ENCODE peak calls at places on chromosome X, in ten cellular contexts. F, J, L, Q, I, N, E, R, P and Z are unnamed samples. For H3K27me3 and H3K36me3, the result is how much of the 10 kb centered on the place peaks cover.

GRCh38 chrX:88604433-88605221 is 142.4 kb upstream of the CPXCR1 start:
- DNase-seq in F (no peak), J (no peak), L (no peak), Q (peak), I (no peak), N (no peak), E (peak), R (no peak), P (no peak), Z (no peak)

GRCh38 chrX:69032601-69033000 is 132.7 kb downstream of the PJA1 start:
- DNase-seq in F (no peak), J (no peak), L (no peak), Q (peak), I (no peak), N (no peak), E (no peak), R (no peak), P (no peak), Z (no peak)

GRCh38 chrX:12673487-12673886 is 117.7 kb upstream of the PRPS2 start:
- DNase-seq in F (no peak), J (no peak), L (no peak), Q (no peak), I (no peak), N (no peak), E (peak), R (no peak), P (no peak), Z (no peak)

GRCh38 chrX:68049466-68049865 is 383.8 kb downstream of the OPHN1 start:
- DNase-seq in F (no peak), J (no peak), L (no peak), Q (no peak), I (no peak), N (no peak), E (no peak), R (no peak), P (no peak), Z (no peak)

GRCh38 chrX:3345281-3346081 is 971 bp downstream of the MXRA5 start:
- DNase-seq in F (no peak), J (peak), L (no peak), Q (peak), I (peak), N (peak), E (peak), R (peak), P (peak), Z (peak)

GRCh38 chrX:87327267-87327666 is 190.3 kb upstream of the KLHL4 start:
- DNase-seq in F (no peak), J (no peak), L (no peak), Q (no peak), I (no peak), N (no peak), E (no peak), R (no peak), P (no peak), Z (no peak)

GRCh38 chrX:29535212-29536162 is 679.9 kb upstream of the MAGEB2 start:
- DNase-seq in F (no peak), J (no peak), L (no peak), Q (no peak), I (no peak), N (no peak), E (peak), R (no peak), P (no peak), Z (no peak)

GRCh38 chrX:110022555-110023448 is 19.9 kb downstream of the TMEM164 start:
- DNase-seq in F (no peak), J (no peak), L (no peak), Q (no peak), I (no peak), N (no peak), E (no peak), R (no peak), P (no peak), Z (no peak)

GRCh38 chrX:14630724-14631123 is 101.4 kb downstream of the GLRA2 start:
- DNase-seq in F (no peak), J (no peak), L (peak), Q (no peak), I (no peak), N (peak), E (no peak), R (no peak), P (no peak), Z (no peak)

GRCh38 chrX:119935215-119935893 is 8.2 kb downstream of the NKAP start:
- DNase-seq in F (no peak), J (no peak), L (no peak), Q (no peak), I (no peak), N (no peak), E (no peak), R (no peak), P (no peak), Z (no peak)

GRCh38 chrX:149497626-149498025 is 7.5 kb downstream of the IDS start:
- DNase-seq in F (no peak), J (no peak), L (no peak), Q (no peak), I (no peak), N (no peak), E (no peak), R (no peak), P (no peak), Z (peak)

GRCh38 chrX:48957477-48957826 is at the start of gene OTUD5:
- DNase-seq in F (peak), J (peak), L (peak), Q (peak), I (peak), N (peak), E (no peak), R (peak), P (peak), Z (peak)

GRCh38 chrX:98141466-98141865 is 1257.8 kb downstream of the RPA4 start:
- DNase-seq in F (no peak), J (no peak), L (no peak), Q (no peak), I (no peak), N (peak), E (no peak), R (no peak), P (no peak), Z (no peak)

GRCh38 chrX:43666301-43666912 is 10.3 kb downstream of the MAOA start:
- DNase-seq in F (no peak), J (no peak), L (no peak), Q (no peak), I (no peak), N (no peak), E (no peak), R (no peak), P (no peak), Z (no peak)

GRCh38 chrX:93319604-93320003 is 353.8 kb downstream of the NAP1L3 start:
- DNase-seq in F (no peak), J (no peak), L (no peak), Q (no peak), I (no peak), N (peak), E (no peak), R (peak), P (no peak), Z (no peak)

GRCh38 chrX:151151668-151152267 is 24.6 kb upstream of the GPR50 start:
- DNase-seq in F (no peak), J (no peak), L (peak), Q (peak), I (no peak), N (peak), E (peak), R (peak), P (no peak), Z (no peak)

GRCh38 chrX:71577682-71578081 is 555 bp upstream of the GCNA start:
- DNase-seq in F (no peak), J (no peak), L (peak), Q (no peak), I (no peak), N (no peak), E (peak), R (no peak), P (no peak), Z (no peak)

GRCh38 chrX:112043997-112044396 is 38.6 kb downstream of the TRPC5 start:
- DNase-seq in F (no peak), J (no peak), L (peak), Q (peak), I (no peak), N (peak), E (peak), R (no peak), P (no peak), Z (no peak)

GRCh38 chrX:13721371-13721770 is 13.0 kb downstream of the TRAPPC2 start:
- DNase-seq in F (no peak), J (no peak), L (no peak), Q (no peak), I (no peak), N (no peak), E (no peak), R (no peak), P (no peak), Z (no peak)

GRCh38 chrX:6856471-6856870 is 291.0 kb upstream of the STS start:
- DNase-seq in F (no peak), J (no peak), L (peak), Q (no peak), I (no peak), N (no peak), E (no peak), R (no peak), P (no peak), Z (no peak)

GRCh38 chrX:2360731-2361130 is 140.0 kb downstream of the DHRSX start:
- DNase-seq in F (no peak), J (no peak), L (no peak), Q (no peak), I (no peak), N (peak), E (peak), R (no peak), P (no peak), Z (no peak)

GRCh38 chrX:12910851-12911461 is 4.5 kb downstream of the TLR8 start:
- DNase-seq in F (no peak), J (no peak), L (no peak), Q (no peak), I (no peak), N (no peak), E (no peak), R (no peak), P (no peak), Z (no peak)

GRCh38 chrX:50648151-50648550 is 165.8 kb downstream of the SHROOM4 start:
- DNase-seq in F (no peak), J (no peak), L (no peak), Q (no peak), I (no peak), N (no peak), E (no peak), R (no peak), P (no peak), Z (no peak)

GRCh38 chrX:133085785-133086184 is 11.1 kb downstream of the USP26 start:
- DNase-seq in F (no peak), J (no peak), L (no peak), Q (no peak), I (no peak), N (no peak), E (no peak), R (no peak), P (no peak), Z (no peak)

GRCh38 chrX:64152857-64153256 is 52.7 kb downstream of the AMER1 start:
- DNase-seq in F (no peak), J (no peak), L (no peak), Q (peak), I (no peak), N (peak), E (no peak), R (no peak), P (no peak), Z (no peak)

GRCh38 chrX:10111364-10112148 is 45.2 kb upstream of the CLCN4 start:
- DNase-seq in F (no peak), J (peak), L (no peak), Q (no peak), I (no peak), N (no peak), E (peak), R (peak), P (no peak), Z (no peak)

GRCh38 chrX:85994787-85995186 is 52.6 kb downstream of the CHM start:
- DNase-seq in F (no peak), J (no peak), L (no peak), Q (no peak), I (no peak), N (no peak), E (peak), R (no peak), P (no peak), Z (no peak)

GRCh38 chrX:155434906-155435743 is 23.3 kb downstream of the F8A3 start:
- DNase-seq in F (no peak), J (no peak), L (no peak), Q (no peak), I (no peak), N (no peak), E (peak), R (no peak), P (no peak), Z (no peak)

GRCh38 chrX:103437147-103437873 is 61.0 kb downstream of the BEX3 start:
- DNase-seq in F (no peak), J (no peak), L (no peak), Q (no peak), I (no peak), N (no peak), E (no peak), R (no peak), P (no peak), Z (peak)

GRCh38 chrX:150546711-150547153 is 21.7 kb upstream of the MTM1 start:
- DNase-seq in F (no peak), J (no peak), L (no peak), Q (peak), I (peak), N (no peak), E (no peak), R (peak), P (no peak), Z (peak)

GRCh38 chrX:42398967-42399631 is 378.9 kb downstream of the PPP1R2C start:
- DNase-seq in F (no peak), J (no peak), L (no peak), Q (no peak), I (no peak), N (no peak), E (peak), R (no peak), P (no peak), Z (no peak)

GRCh38 chrX:151974336-151975227 is at the start of gene GABRE:
- DNase-seq in F (peak), J (peak), L (no peak), Q (peak), I (peak), N (peak), E (peak), R (peak), P (peak), Z (peak)

GRCh38 chrX:119155416-119156035 is 27.9 kb upstream of the KIAA1210 start:
- DNase-seq in F (no peak), J (no peak), L (no peak), Q (peak), I (no peak), N (no peak), E (peak), R (no peak), P (no peak), Z (peak)

GRCh38 chrX:147958316-147958715 is 22.8 kb upstream of the FMR1NB start:
- DNase-seq in F (no peak), J (no peak), L (no peak), Q (no peak), I (no peak), N (no peak), E (no peak), R (no peak), P (no peak), Z (no peak)

GRCh38 chrX:108735087-108735679 is 1.2 kb downstream of the IRS4 start:
- DNase-seq in F (no peak), J (no peak), L (no peak), Q (peak), I (no peak), N (peak), E (no peak), R (peak), P (peak), Z (no peak)

GRCh38 chrX:49071877-49072711 is 1.7 kb downstream of the PRAF2 start:
- DNase-seq in F (peak), J (peak), L (no peak), Q (peak), I (peak), N (peak), E (peak), R (peak), P (peak), Z (no peak)

GRCh38 chrX:154717824-154718223 is 33.1 kb downstream of the GAB3 start:
- DNase-seq in F (no peak), J (no peak), L (peak), Q (no peak), I (no peak), N (no peak), E (peak), R (no peak), P (no peak), Z (no peak)

GRCh38 chrX:40784516-40785151 is 49.3 kb upstream of the MED14 start:
- DNase-seq in F (no peak), J (no peak), L (no peak), Q (peak), I (no peak), N (no peak), E (no peak), R (no peak), P (no peak), Z (no peak)

GRCh38 chrX:131617182-131617581 is 73.3 kb downstream of the OR13H1 start:
- DNase-seq in F (no peak), J (no peak), L (no peak), Q (no peak), I (no peak), N (no peak), E (peak), R (no peak), P (no peak), Z (peak)

DNA sequence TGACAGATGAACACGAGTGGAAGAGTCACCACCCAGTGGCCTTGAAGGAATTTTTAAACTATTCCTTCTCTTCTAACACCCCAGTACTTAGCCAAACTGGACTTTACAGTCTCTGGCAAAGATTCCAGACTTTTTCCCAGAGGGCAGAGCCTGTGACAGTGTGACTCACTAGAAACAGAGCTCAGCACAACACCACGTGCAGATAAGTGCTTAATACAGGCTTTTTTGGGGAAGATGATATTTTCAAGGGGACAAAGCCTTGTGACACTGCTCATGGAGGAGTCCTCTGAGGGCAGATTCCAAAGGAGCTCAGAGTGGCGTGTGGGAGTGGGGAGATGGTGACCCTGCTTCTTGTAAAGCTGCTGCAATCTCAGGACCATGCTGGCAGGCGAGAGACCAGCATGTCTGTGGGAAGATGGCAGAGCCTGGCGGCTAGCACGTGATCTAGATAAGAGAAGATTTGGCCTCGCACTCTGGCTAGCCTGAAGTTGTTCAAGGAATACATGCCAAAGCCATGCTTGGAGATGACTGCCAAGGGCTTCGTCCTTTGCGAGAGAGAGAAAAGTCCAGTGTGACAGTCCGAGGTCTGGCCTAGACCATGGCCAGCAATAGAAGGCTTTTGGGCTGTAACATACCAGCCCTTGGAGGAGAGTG is 2.4 kb downstream of the RAB33A start:
- DNase-seq in F (no peak), J (peak), L (no peak), Q (no peak), I (peak), N (no peak), E (peak), R (no peak), P (no peak), Z (peak)
- H3K4me3 ChIP-seq in F (no peak), J (no peak), L (no peak), Q (no peak), I (no peak), N (no peak), E (no peak), R (no peak), P (no peak), Z (no peak)

DNA sequence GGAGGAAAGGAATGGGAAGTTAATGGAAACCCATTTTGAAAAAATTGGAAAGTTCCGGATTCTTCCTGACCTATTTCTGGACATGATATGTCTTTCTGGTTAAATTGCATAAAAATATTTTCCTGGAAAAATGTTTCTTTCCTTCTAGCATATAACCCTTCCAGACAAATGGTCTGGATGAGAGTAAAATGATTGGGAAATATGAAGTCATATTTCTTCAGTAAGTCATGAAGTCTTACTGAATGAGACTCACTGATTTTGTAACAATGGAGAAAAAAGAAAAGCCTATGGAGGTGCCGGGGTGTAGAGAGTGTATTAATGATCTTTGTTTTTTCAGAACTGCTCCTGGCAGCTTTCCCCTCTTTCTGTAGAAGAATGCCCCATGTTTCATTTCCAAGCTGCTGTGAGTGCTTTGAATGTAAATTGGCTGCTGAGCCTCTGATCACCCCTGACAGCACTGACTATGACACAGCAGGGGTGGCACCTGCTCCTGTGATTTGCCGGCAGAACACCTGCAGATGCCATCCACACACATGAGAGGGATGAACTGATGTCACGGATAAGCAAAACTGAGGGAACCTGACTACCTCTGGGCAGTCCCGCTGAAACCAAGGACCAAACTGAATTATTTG is 19.7 kb upstream of the ZNF41 start:
- DNase-seq in F (no peak), J (no peak), L (no peak), Q (no peak), I (no peak), N (no peak), E (peak), R (no peak), P (no peak), Z (no peak)
- H3K27me3 ChIP-seq in F (under half), J (under half), L (under half), Q (under half), I (under half), N (under half), E (under half), R (under half), P (under half), Z (under half)

GRCh38 chrX:124085063-124085462 is 123.6 kb downstream of the STAG2 start:
- DNase-seq in F (no peak), J (no peak), L (no peak), Q (no peak), I (no peak), N (no peak), E (no peak), R (no peak), P (no peak), Z (no peak)
- H3K36me3 ChIP-seq in F (under half), J (half or more), L (under half), Q (under half), I (under half), N (under half), E (under half), R (under half), P (half or more), Z (under half)

DNA sequence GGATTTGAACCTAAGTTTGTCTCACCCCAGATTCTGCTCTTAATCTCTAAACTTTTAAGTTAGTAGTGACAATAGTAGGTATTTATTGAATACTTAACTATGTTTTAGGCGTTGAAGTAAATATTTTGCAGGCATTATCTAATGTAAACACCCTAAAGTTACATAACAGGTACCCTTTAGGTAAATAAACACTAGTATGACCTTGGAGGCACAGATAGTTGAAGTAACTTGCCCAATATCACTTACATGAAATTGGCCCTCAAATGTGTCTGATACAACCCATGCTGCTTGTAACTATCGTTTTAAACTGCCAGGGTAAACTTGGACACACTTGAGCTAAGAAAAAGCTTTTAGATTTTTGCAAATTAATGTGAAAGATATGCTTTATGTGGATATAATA is 3.0 kb downstream of the HPRT1 start:
- DNase-seq in F (no peak), J (no peak), L (no peak), Q (no peak), I (no peak), N (no peak), E (no peak), R (no peak), P (no peak), Z (no peak)
- H3K4me3 ChIP-seq in F (no peak), J (no peak), L (no peak), Q (no peak), I (no peak), N (no peak), E (no peak), R (no peak), P (no peak), Z (no peak)

DNA sequence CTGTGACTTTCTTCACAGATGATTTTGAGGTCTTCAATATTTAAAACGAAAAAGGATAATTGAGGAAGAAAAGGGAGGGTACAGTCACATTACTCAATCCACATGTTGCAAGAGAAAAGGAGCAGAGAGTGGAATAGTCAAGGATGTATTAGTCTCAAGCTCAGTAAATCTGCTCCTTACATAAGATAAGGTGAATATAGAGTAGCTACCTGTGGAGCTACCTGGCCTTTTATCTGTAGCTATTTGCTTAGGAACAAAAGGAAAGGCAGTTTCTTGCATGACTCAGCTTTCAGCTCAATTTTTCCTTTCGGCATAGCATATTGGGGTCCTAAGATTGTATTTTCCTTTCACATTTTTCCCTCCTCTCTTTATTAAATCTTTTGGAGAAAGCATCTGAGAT is 26.3 kb upstream of the ACTRT1 start:
- DNase-seq in F (no peak), J (no peak), L (no peak), Q (no peak), I (no peak), N (peak), E (no peak), R (no peak), P (no peak), Z (no peak)
- H3K27me3 ChIP-seq in F (under half), J (under half), L (under half), Q (under half), I (under half), N (under half), E (under half), R (under half), P (under half), Z (under half)

GRCh38 chrX:46465203-46465602 is 80.0 kb downstream of the ZNF674 start:
- DNase-seq in F (no peak), J (no peak), L (no peak), Q (no peak), I (no peak), N (no peak), E (no peak), R (no peak), P (no peak), Z (no peak)
- H3K36me3 ChIP-seq in F (under half), J (half or more), L (under half), Q (under half), I (under half), N (under half), E (under half), R (under half), P (under half), Z (under half)